ENCODE peak calls at places on chromosome 3, in five cellular contexts. C is endothelial cell of umbilical vein, S is K562, V is HepG2, U is GM12878. A is an unnamed sample.

GRCh38 chr3:25455316-25456232 is 27.5 kb downstream of the RARB start:
- DNase-seq in V (no peak), C (peak; percentile 69), S (no peak), U (no peak), A (no peak)

GRCh38 chr3:53242642-53243041 is 13.2 kb downstream of the TKT start:
- DNase-seq in V (no peak), C (no peak), S (no peak), U (no peak), A (no peak)

GRCh38 chr3:123724306-123724705 is 139.5 kb upstream of the HACD2 start:
- DNase-seq in V (no peak), C (no peak), S (no peak), U (no peak), A (peak; percentile 21)

GRCh38 chr3:39383190-39383912 is at the start of gene SLC25A38:
- DNase-seq in C (peak; percentile 86), U (no peak), V (peak; percentile 82), S (peak; percentile 91), A (peak; percentile 94)

GRCh38 chr3:104388624-104389023 is 978.1 kb upstream of the ALCAM start:
- DNase-seq in C (peak; percentile 16), V (no peak), S (no peak), U (no peak), A (no peak)

GRCh38 chr3:62051506-62051905 is 321.8 kb downstream of the FEZF2 start:
- DNase-seq in C (peak; percentile 61), V (peak; percentile 16), U (no peak), S (peak; percentile 2), A (no peak)

GRCh38 chr3:147507638-147508286 is 98.6 kb downstream of the ZIC1 start:
- DNase-seq in S (no peak), U (no peak), V (no peak), C (no peak), A (no peak)

GRCh38 chr3:69738291-69738690 is 973 bp upstream of the MITF start:
- DNase-seq in S (no peak), V (no peak), C (peak; percentile 52), U (no peak), A (no peak)

GRCh38 chr3:78455737-78456136 is 1312.1 kb downstream of the ROBO1 start:
- DNase-seq in S (no peak), V (no peak), C (no peak), U (no peak), A (no peak)

GRCh38 chr3:190481779-190482178 is 32.1 kb upstream of the TMEM207 start:
- DNase-seq in U (no peak), C (no peak), S (no peak), V (no peak), A (no peak)

GRCh38 chr3:158570999-158571702 is at the start of gene MLF1:
- DNase-seq in C (peak; percentile 98), V (peak; percentile 38), U (peak; percentile 42), S (peak; percentile 98), A (peak; percentile 95)

GRCh38 chr3:158568784-158569183 is 2.2 kb upstream of the MLF1 start:
- DNase-seq in U (no peak), S (no peak), C (no peak), V (no peak), A (no peak)

GRCh38 chr3:158572766-158573060 is 1.7 kb downstream of the MLF1 start:
- DNase-seq in U (no peak), C (no peak), V (no peak), S (no peak), A (no peak)

GRCh38 chr3:158571969-158572765 is 1.2 kb downstream of the MLF1 start:
- DNase-seq in U (no peak), V (no peak), C (no peak), S (peak; percentile 10), A (no peak)

GRCh38 chr3:158569717-158570244 is 1.2 kb upstream of the MLF1 start:
- DNase-seq in S (no peak), V (no peak), U (no peak), C (no peak), A (no peak)
- H3K27ac ChIP-seq in S (no peak overlapping the region), V (no peak overlapping the region), U (no peak overlapping the region), C (no peak overlapping the region), A (no peak overlapping the region)

DNA sequence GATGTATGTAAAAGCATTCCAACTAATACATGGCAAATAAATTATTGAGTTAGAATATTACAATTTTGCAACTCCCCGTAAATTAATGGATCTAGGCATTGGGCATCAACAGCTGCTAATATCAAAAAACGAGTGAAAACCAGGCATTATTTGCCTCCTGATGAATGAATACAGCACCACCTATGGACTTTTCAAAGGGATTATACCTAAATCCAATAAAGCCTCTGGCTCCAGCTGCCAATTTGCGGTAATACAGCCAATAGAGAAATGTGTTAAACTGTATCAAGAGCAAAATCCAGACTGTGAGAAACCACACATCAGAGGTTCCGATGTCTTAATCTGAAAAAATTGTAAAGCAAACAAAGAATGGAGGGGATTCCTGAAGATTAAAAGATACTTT is 16.3 kb upstream of the A4GNT start:
- DNase-seq in U (no peak), C (no peak), S (no peak), V (no peak), A (no peak)
- TF ChIP-seq MYC in U (no peak), C (no peak), S (no peak), V (no peak), A (no peak)

GRCh38 chr3:15510493-15510892 is 11.0 kb downstream of the COLQ start:
- DNase-seq in S (no peak), C (no peak), U (no peak), V (no peak), A (no peak)
- H3K27ac ChIP-seq in S (no peak overlapping the region), C (no peak overlapping the region), U (no peak overlapping the region), V (no peak overlapping the region), A (no peak overlapping the region)

GRCh38 chr3:168121175-168121853 is 25.6 kb upstream of the GOLIM4 start:
- DNase-seq in U (no peak), S (no peak), V (no peak), C (peak; percentile 59), A (no peak)
- TF ChIP-seq MYC in U (no peak), S (no peak), V (no peak), C (no peak), A (no peak)

A was measured in A549.